ENCODE peak calls at places on chromosome 6, in five cellular contexts. K is mesendoderm, C is IMR-90, E is H1, H is mesenchymal stem cell. Q is an unnamed sample.
A peak's percentile ranks its signal among the peaks of the same experiment; 100 is the strongest.

GRCh38 chr6:55239099-55239498 is 64.8 kb downstream of the HCRTR2 start:
- DNase-seq in K (no peak), C (no peak), E (no peak), H (peak; percentile 18), Q (no peak)

GRCh38 chr6:88864347-88865057 is 98.9 kb downstream of the RNGTT start:
- DNase-seq in K (no peak), C (no peak), E (no peak), H (no peak), Q (no peak)

GRCh38 chr6:37648465-37649330 is 49.0 kb downstream of the MDGA1 start:
- DNase-seq in K (peak; percentile 98), C (no peak), E (peak; percentile 77), H (peak; percentile 21), Q (peak; percentile 23)

GRCh38 chr6:113449051-113449450 is 408.1 kb upstream of the MARCKS start:
- DNase-seq in K (no peak), C (peak; percentile 76), E (no peak), H (no peak), Q (no peak)

GRCh38 chr6:168152306-168152963 is 73.4 kb upstream of the FRMD1 start:
- DNase-seq in K (no peak), C (no peak), E (no peak), H (no peak), Q (no peak)

GRCh38 chr6:130769812-130770211 is 57.4 kb upstream of the SMLR1 start:
- DNase-seq in K (no peak), C (no peak), E (no peak), H (no peak), Q (no peak)

GRCh38 chr6:141846639-141847038 is 286.1 kb upstream of the GJE1 start:
- DNase-seq in K (no peak), C (no peak), E (no peak), H (no peak), Q (no peak)

GRCh38 chr6:143575840-143576498 is 64.4 kb upstream of the FUCA2 start:
- DNase-seq in K (no peak), C (no peak), E (no peak), H (no peak), Q (no peak)

GRCh38 chr6:45619211-45619760 is 241.6 kb upstream of the SUPT3H start:
- DNase-seq in K (no peak), C (no peak), E (no peak), H (peak; percentile 40), Q (no peak)

GRCh38 chr6:41257369-41258195 is 28.9 kb downstream of the TREM1 start:
- DNase-seq in K (no peak), C (peak; percentile 44), E (no peak), H (peak; percentile 53), Q (no peak)

GRCh38 chr6:2476376-2476775 is 231.0 kb upstream of the GMDS start:
- DNase-seq in K (no peak), C (no peak), E (no peak), H (no peak), Q (no peak)

GRCh38 chr6:169498887-169499513 is 202.8 kb downstream of the WDR27 start:
- DNase-seq in K (no peak), C (peak; percentile 6), E (no peak), H (no peak), Q (no peak)

GRCh38 chr6:111842891-111843290 is 30.4 kb downstream of the FYN start:
- DNase-seq in K (no peak), C (peak; percentile 34), E (no peak), H (peak; percentile 62), Q (no peak)

GRCh38 chr6:159279790-159280277 is 110.6 kb downstream of the FNDC1 start:
- DNase-seq in K (peak; percentile 45), C (no peak), E (no peak), H (no peak), Q (no peak)

GRCh38 chr6:81812416-81812815 is 59.9 kb upstream of the TENT5A start:
- DNase-seq in K (no peak), C (no peak), E (no peak), H (no peak), Q (no peak)

GRCh38 chr6:110703906-110704594 is 111.2 kb downstream of the CDK19 start:
- DNase-seq in K (no peak), C (no peak), E (no peak), H (peak; percentile 43), Q (no peak)

GRCh38 chr6:78832091-78832808 is 35.1 kb upstream of the IRAK1BP1 start:
- DNase-seq in K (no peak), C (no peak), E (no peak), H (no peak), Q (no peak)

GRCh38 chr6:112535816-112536215 is 188.7 kb downstream of the RFPL4B start:
- DNase-seq in K (no peak), C (no peak), E (no peak), H (no peak), Q (no peak)

GRCh38 chr6:37689356-37689755 is 8.3 kb downstream of the MDGA1 start:
- DNase-seq in K (no peak), C (peak; percentile 55), E (no peak), H (no peak), Q (no peak)

GRCh38 chr6:75618437-75618836 is 16.8 kb downstream of the SENP6 start:
- DNase-seq in K (no peak), C (no peak), E (no peak), H (no peak), Q (no peak)
- H3K4me1 ChIP-seq in K (no peaks in the 10 kb centered on the region), C (peaks cover 7% of the 10 kb centered on the region), E (no peaks in the 10 kb centered on the region), H (peaks cover 2% of the 10 kb centered on the region), Q (no peaks in the 10 kb centered on the region)

GRCh38 chr6:23412770-23413169 is 713.2 kb upstream of the NRSN1 start:
- DNase-seq in K (no peak), C (no peak), E (no peak), H (no peak), Q (no peak)
- H3K4me3 ChIP-seq in K (no peak overlapping the region), C (no peak overlapping the region), E (no peak overlapping the region), H (no peak overlapping the region), Q (no peak overlapping the region)

DNA sequence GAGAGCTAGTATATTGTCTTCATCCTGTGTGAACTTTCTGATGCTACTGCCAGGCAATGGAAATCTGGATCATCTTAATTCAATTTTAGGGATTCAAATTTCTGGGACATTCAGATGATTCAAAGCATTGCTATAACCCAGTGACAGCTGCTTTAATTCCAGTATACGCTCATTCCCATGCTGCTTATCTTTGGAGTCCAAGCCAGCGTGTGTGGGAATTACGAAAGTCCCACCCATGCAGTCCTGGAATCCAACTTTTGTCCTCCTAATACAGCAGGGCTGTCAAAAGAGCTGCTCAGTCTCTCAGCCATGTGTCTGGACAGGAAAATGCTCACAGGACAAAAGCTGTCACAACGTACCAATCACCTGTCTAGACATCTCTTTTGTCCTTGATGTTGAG is 219.8 kb downstream of the LAMA2 start:
- DNase-seq in K (no peak), C (peak; percentile 42), E (no peak), H (peak; percentile 10), Q (no peak)
- H2BK15ac ChIP-seq in K (no peak overlapping the region), C (peak overlapping the region; percentile 12), E (no peak overlapping the region), H (no peak overlapping the region), Q (no peak overlapping the region)

GRCh38 chr6:85193339-85193738 is 256.5 kb upstream of the NT5E start:
- DNase-seq in K (no peak), C (no peak), E (no peak), H (no peak), Q (no peak)
- H3K4me1 ChIP-seq in K (no peaks in the 10 kb centered on the region), C (no peaks in the 10 kb centered on the region), E (no peaks in the 10 kb centered on the region), H (no peaks in the 10 kb centered on the region), Q (no peaks in the 10 kb centered on the region)

GRCh38 chr6:13526339-13526717 is 38.9 kb upstream of the GFOD1 start:
- DNase-seq in K (no peak), C (no peak), E (no peak), H (no peak), Q (no peak)
- H3K4me3 ChIP-seq in K (no peak overlapping the region), C (no peak overlapping the region), E (no peak overlapping the region), H (no peak overlapping the region), Q (no peak overlapping the region)

GRCh38 chr6:156777866-156778614 is 862 bp downstream of the ARID1B start:
- DNase-seq in K (peak; percentile 59), C (peak; percentile 49), E (no peak), H (peak; percentile 66), Q (peak; percentile 43)

GRCh38 chr6:156777577-156777865 is 343 bp downstream of the ARID1B start:
- DNase-seq in K (no peak), C (no peak), E (no peak), H (no peak), Q (no peak)

GRCh38 chr6:156776470-156776840 is 723 bp upstream of the ARID1B start:
- DNase-seq in K (no peak), C (peak; percentile 44), E (no peak), H (peak; percentile 55), Q (no peak)

GRCh38 chr6:156775717-156776116 is 1.5 kb upstream of the ARID1B start:
- DNase-seq in K (no peak), C (no peak), E (no peak), H (no peak), Q (no peak)

GRCh38 chr6:156776841-156777576 is at the start of gene ARID1B:
- DNase-seq in K (peak; percentile 85), C (peak; percentile 83), E (no peak), H (peak; percentile 89), Q (peak; percentile 74)
- H2BK15ac ChIP-seq in K (no peak within 1 kb of the TSS), C (no peak within 1 kb of the TSS), E (no peak within 1 kb of the TSS), H (peak within 1 kb of the TSS; percentile 98), Q (peak within 1 kb of the TSS; percentile 81)

GRCh38 chr6:116410945-116411623 is 40.3 kb downstream of the DSE start:
- DNase-seq in K (no peak), C (peak; percentile 74), E (no peak), H (peak; percentile 48), Q (no peak)

GRCh38 chr6:116406678-116407345 is 36.1 kb downstream of the DSE start:
- DNase-seq in K (no peak), C (peak; percentile 89), E (no peak), H (peak; percentile 85), Q (no peak)

GRCh38 chr6:116409756-116410155 is 39.0 kb downstream of the DSE start:
- DNase-seq in K (no peak), C (no peak), E (no peak), H (no peak), Q (no peak)

GRCh38 chr6:116405663-116406329 is 35.0 kb downstream of the DSE start:
- DNase-seq in K (peak; percentile 76), C (peak; percentile 86), E (no peak), H (no peak), Q (no peak)

DNA sequence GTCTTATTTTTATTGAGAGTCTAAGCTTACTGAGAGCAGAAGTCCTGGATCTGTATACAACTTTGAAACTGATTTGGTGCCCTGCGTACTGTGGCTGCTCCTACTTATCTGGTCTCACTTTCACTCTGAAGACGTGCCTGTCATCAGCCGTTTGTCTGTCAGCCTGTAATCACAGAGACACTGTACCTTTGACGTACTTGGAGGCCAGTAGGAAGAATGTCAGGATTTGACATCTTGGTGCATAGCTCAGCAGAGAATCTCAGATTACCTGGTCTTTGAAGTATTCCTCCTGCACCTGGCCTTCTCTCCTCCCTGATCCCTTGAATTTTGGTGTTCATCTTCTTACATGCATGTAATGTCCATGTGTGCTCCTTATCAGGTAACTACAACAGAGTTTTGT is 37.7 kb downstream of the DSE start:
- DNase-seq in K (no peak), C (no peak), E (no peak), H (no peak), Q (no peak)
- H3K4me1 ChIP-seq in K (no peaks in the 10 kb centered on the region), C (peaks cover 15% of the 10 kb centered on the region), E (peaks cover 7% of the 10 kb centered on the region), H (peaks cover 11% of the 10 kb centered on the region), Q (peaks cover 11% of the 10 kb centered on the region)

DNA sequence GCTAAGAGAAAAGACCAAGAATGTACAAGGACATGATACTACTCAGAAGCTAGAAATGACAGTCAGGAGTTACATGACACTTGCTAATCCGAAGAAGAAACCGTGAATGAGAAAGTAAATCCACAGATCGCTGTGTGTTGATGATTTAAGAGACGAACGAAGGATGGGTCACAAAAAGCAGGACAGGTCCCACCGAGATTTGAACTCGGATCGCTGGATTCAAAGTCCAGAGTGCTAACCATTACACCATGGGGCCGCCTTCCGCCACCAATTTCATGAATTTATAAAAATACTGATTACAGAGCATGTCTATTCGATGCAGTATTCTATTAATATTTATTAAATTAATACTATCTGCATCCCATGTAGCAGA is 54.0 kb upstream of the BTN3A2 start:
- DNase-seq in K (peak; percentile 76), C (peak; percentile 59), E (no peak), H (peak; percentile 55), Q (no peak)
- H3K4me3 ChIP-seq in K (no peak overlapping the region), C (peak overlapping the region; percentile 30), E (peak overlapping the region; percentile 84), H (peak overlapping the region; percentile 79), Q (peak overlapping the region; percentile 52)